ENCODE peak calls at places on chromosomes 5 and 9, in five cellular contexts. F is H9, B is neuronal stem cell, J is H1, K is trophoblast cell. V is an unnamed sample.

GRCh38 chr5:73488806-73489205 is 9.4 kb upstream of the BTF3 start:
- DNase-seq in F (no peak), B (no peak), J (no peak), K (no peak), V (no peak)

GRCh38 chr5:141100243-141100805 is at the start of gene PCDHB3:
- DNase-seq in F (peak), B (no peak), J (peak), K (no peak), V (peak)

GRCh38 chr5:61468483-61468865 is 136.4 kb downstream of the ZSWIM6 start:
- DNase-seq in F (no peak), B (no peak), J (no peak), K (no peak), V (no peak)

GRCh38 chr9:68825755-68826500 is 120.9 kb downstream of the PIP5K1B start:
- DNase-seq in F (no peak), B (no peak), J (no peak), K (no peak), V (no peak)

GRCh38 chr5:16437974-16438373 is 27.6 kb downstream of the ZNF622 start:
- DNase-seq in F (no peak), B (no peak), J (no peak), K (no peak), V (no peak)

GRCh38 chr5:139105621-139106071 is 92.5 kb downstream of the SIL1 start:
- DNase-seq in F (no peak), B (peak), J (no peak), K (no peak), V (no peak)

GRCh38 chr9:115008536-115008935 is 78.1 kb upstream of the TNFSF8 start:
- DNase-seq in F (no peak), B (no peak), J (no peak), K (no peak), V (peak)

GRCh38 chr9:109557481-109557880 is 59.4 kb upstream of the PTPN3 start:
- DNase-seq in F (no peak), B (no peak), J (no peak), K (peak), V (no peak)

GRCh38 chr9:99445920-99446319 is 223.8 kb downstream of the SEC61B start:
- DNase-seq in F (no peak), B (no peak), J (no peak), K (no peak), V (no peak)

GRCh38 chr5:170769236-170769635 is 14.3 kb upstream of the GABRP start:
- DNase-seq in F (no peak), B (no peak), J (no peak), K (no peak), V (no peak)

GRCh38 chr9:116774421-116774820 is 87.3 kb downstream of the TRIM32 start:
- DNase-seq in F (no peak), B (no peak), J (no peak), K (no peak), V (no peak)

GRCh38 chr9:124886461-124886860 is 24.5 kb downstream of the ARPC5L start:
- DNase-seq in F (no peak), B (no peak), J (no peak), K (no peak), V (no peak)

GRCh38 chr9:88041447-88041846 is 67.1 kb upstream of the CDK20 start:
- DNase-seq in F (no peak), B (no peak), J (no peak), K (no peak), V (peak)

GRCh38 chr5:137666109-137666850 is 69.6 kb downstream of the KLHL3 start:
- DNase-seq in F (no peak), B (no peak), J (no peak), K (no peak), V (no peak)

GRCh38 chr9:114539718-114540410 is 34.6 kb upstream of the WHRN start:
- DNase-seq in F (no peak), B (no peak), J (no peak), K (peak), V (no peak)

GRCh38 chr9:106964822-106965525 is 102.0 kb downstream of the ZNF462 start:
- DNase-seq in F (no peak), B (no peak), J (no peak), K (peak), V (no peak)

GRCh38 chr5:112976432-112977309 is at the start of gene DCP2:
- DNase-seq in F (peak), B (peak), J (peak), K (peak), V (peak)

GRCh38 chr5:101977729-101978345 is 318.2 kb downstream of the SLCO4C1 start:
- DNase-seq in F (no peak), B (peak), J (no peak), K (peak), V (peak)

GRCh38 chr9:35923927-35924763 is 14.9 kb downstream of the SPAAR start:
- DNase-seq in F (no peak), B (no peak), J (no peak), K (peak), V (peak)

GRCh38 chr9:69186841-69187611 is 12.9 kb downstream of the TJP2 start:
- DNase-seq in F (no peak), B (no peak), J (no peak), K (peak), V (peak)

GRCh38 chr9:31304576-31304975 is 1079.9 kb upstream of the ACO1 start:
- DNase-seq in F (no peak), B (no peak), J (no peak), K (peak), V (peak)

GRCh38 chr9:92377904-92378303 is 26.5 kb downstream of the OGN start:
- DNase-seq in F (no peak), B (no peak), J (no peak), K (no peak), V (no peak)

GRCh38 chr9:98869866-98870265 is 62.4 kb downstream of the GALNT12 start:
- DNase-seq in F (no peak), B (no peak), J (no peak), K (no peak), V (no peak)

GRCh38 chr9:130513094-130513493 is 66.3 kb upstream of the FUBP3 start:
- DNase-seq in F (no peak), B (no peak), J (no peak), K (no peak), V (no peak)

GRCh38 chr5:176528301-176528700 is 8.9 kb downstream of the RNF44 start:
- DNase-seq in F (no peak), B (no peak), J (no peak), K (no peak), V (no peak)
- H3K23ac ChIP-seq in F (no peak), B (peak), J (no peak), K (no peak), V (no peak)

GRCh38 chr5:132526290-132526973 is 16.9 kb downstream of the IL5 start:
- DNase-seq in F (peak), B (peak), J (peak), K (peak), V (peak)
- H2BK12ac ChIP-seq in F (no peak), B (no peak), J (no peak), K (peak), V (no peak)

DNA sequence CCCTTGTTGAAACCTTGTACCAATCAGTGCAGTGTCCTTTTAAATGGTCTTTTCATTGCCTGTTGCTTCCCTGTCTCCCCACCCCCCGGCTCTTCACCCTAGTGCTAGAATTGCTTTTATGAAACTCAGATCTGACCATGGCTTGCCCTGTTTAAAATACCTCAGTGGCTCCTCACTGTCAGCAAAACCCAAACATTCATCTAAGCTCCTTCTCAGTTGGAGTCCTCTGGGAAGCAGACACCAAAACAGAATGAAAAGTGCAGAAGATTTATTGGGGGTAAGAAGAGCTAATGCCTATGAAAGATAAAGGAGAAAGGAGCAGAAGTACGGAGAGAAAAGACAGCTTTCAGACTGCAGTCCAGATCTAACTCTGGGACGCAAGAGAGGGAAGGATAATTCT is 56.2 kb downstream of the IRF1 start:
- DNase-seq in F (no peak), B (no peak), J (no peak), K (no peak), V (peak)
- H3K23ac ChIP-seq in F (no peak), B (no peak), J (no peak), K (no peak), V (no peak)

DNA sequence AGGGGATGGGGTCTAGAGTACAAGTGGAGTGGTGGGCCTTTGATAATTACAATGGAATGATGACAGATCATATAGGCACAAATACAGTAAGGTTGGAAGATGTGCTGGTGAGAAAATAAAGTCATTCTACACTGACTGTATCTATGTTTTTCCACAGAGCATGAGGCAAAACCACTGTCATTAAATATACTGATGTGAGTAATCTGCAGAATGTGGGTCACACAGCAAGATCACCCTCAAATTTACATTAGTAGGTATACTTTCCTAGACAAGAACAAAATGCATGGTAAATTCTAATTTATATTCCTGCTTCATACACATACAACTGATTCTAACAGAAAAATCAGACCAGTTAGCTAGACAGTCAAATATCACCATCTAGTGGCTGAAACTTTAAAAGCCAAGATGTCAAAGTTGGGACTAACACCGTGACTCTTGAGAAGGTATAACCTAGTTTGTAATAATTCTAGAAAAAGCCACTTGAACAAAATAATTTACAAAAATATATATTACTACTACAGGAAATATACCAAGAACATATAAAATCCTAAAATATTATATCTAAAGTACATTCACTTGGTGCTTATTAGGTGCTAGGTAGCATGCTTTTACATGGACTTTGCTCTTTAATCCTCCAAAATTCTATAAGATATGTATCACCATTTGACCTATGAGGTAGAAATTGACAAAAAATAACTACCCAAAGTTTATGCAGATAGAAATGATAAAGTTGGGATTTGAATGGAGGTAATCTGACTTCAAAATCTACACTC is 19.5 kb downstream of the TTC33 start:
- DNase-seq in F (no peak), B (peak), J (no peak), K (peak), V (peak)
- H2BK12ac ChIP-seq in F (no peak), B (no peak), J (no peak), K (no peak), V (no peak)

GRCh38 chr5:167284491-167284890 is 1007.0 kb upstream of the WWC1 start:
- DNase-seq in F (no peak), B (no peak), J (no peak), K (no peak), V (peak)

GRCh38 chr5:167290478-167290877 is 1001.0 kb upstream of the WWC1 start:
- DNase-seq in F (no peak), B (no peak), J (no peak), K (no peak), V (no peak)

GRCh38 chr5:167280111-167280510 is 1011.3 kb upstream of the WWC1 start:
- DNase-seq in F (no peak), B (no peak), J (no peak), K (no peak), V (no peak)

GRCh38 chr5:167285591-167285990 is 1005.9 kb upstream of the WWC1 start:
- DNase-seq in F (no peak), B (no peak), J (no peak), K (no peak), V (no peak)
- H3K23ac ChIP-seq in F (no peak), B (no peak), J (no peak), K (no peak), V (peak)

DNA sequence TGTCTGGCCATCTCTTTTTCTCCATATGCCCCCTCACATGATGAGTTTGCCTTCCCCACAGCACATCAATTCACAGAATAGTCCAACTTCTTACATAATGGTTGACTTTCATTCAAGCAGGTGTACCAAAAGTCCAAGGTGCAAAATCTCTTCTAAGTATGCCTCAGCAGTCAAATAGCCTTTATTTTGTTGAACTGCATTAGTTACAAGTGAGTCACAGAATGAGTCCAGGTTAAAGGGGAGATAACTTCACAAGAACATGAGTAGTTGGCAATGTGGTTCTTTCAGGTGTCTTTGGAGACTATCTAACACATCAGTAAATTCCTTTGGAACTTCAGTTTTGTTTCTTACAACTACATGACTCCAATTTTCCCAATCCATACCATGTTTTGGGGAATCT is 672.5 kb downstream of the PRELID2 start:
- DNase-seq in F (no peak), B (no peak), J (no peak), K (peak), V (no peak)
- H2BK12ac ChIP-seq in F (no peak), B (no peak), J (no peak), K (no peak), V (no peak)

DNA sequence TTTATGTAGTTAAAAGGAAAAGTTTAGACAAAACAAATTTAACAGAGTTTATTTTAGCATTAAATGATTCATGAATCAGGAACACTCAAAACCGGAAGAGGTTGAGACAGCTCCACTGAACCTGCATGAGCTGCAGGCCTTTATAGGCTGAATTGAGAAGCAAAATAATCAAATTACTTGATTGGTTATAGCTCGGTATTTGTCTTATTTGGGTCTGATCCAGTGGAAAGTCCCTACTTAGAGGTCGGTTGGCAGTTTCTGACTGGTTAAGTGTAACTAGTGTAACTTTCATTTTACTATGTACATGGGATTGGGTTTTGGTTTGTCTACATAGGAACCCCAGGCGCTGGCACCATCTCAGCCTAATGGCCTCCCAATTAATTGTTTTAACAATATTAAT is 74.1 kb upstream of the PIK3R1 start:
- DNase-seq in F (no peak), B (no peak), J (no peak), K (no peak), V (peak)
- H3K23ac ChIP-seq in F (no peak), B (no peak), J (no peak), K (no peak), V (no peak)

GRCh38 chr9:2109066-2109650 is 94.0 kb downstream of the SMARCA2 start:
- DNase-seq in F (no peak), B (no peak), J (no peak), K (peak), V (no peak)
- H2BK12ac ChIP-seq in F (no peak), B (no peak), J (no peak), K (no peak), V (no peak)

GRCh38 chr9:37485389-37486255 is at the start of gene POLR1E:
- DNase-seq in F (peak), B (peak), J (peak), K (peak), V (peak)
- H3K23ac ChIP-seq in F (no peak), B (peak), J (no peak), K (no peak), V (no peak)